ENCODE peak calls at places on chromosomes 4 and X, in nine cellular contexts. T, Y, G, J, N, Z, P, V and Q are unnamed samples.

GRCh38 chr4:47623916-47624554 is 139.0 kb downstream of the ATP10D start:
- DNase-seq in V (no peak), J (no peak), Y (no peak), Z (no peak), T (no peak), N (no peak), G (peak; percentile 7), P (no peak), Q (no peak)

GRCh38 chr4:72397314-72397713 is 171.7 kb downstream of the ADAMTS3 start:
- DNase-seq in Y (no peak), N (peak; percentile 39), J (no peak), Z (no peak), P (peak; percentile 47), V (no peak), T (no peak), G (no peak), Q (no peak)

GRCh38 chr4:38132140-38132673 is 172.0 kb downstream of the PTTG2 start:
- DNase-seq in T (no peak), N (no peak), V (peak; percentile 72), Y (no peak), G (peak; percentile 91), J (no peak), Z (no peak), P (no peak), Q (peak; percentile 27)

GRCh38 chrX:38807873-38808272 is 6.6 kb downstream of the MID1IP1 start:
- DNase-seq in G (peak; percentile 55), Y (no peak), Z (no peak), N (no peak), T (no peak), V (no peak), P (no peak), J (no peak), Q (no peak)

GRCh38 chr4:1693131-1693896 is 9.2 kb upstream of the FAM53A start:
- DNase-seq in V (peak; percentile 75), P (peak; percentile 77), T (no peak), G (peak; percentile 84), Z (no peak), Y (peak; percentile 44), N (peak; percentile 91), J (peak; percentile 53), Q (peak; percentile 50)

GRCh38 chr4:147831452-147832192 is 99.7 kb downstream of the ARHGAP10 start:
- DNase-seq in Y (no peak), V (no peak), G (peak; percentile 67), Z (no peak), N (no peak), T (no peak), P (peak; percentile 53), J (no peak), Q (peak; percentile 82)

GRCh38 chr4:169159614-169160013 is 111.1 kb downstream of the SH3RF1 start:
- DNase-seq in Z (no peak), T (no peak), G (no peak), P (no peak), J (no peak), N (no peak), V (no peak), Y (no peak), Q (peak; percentile 20)

GRCh38 chrX:40877869-40878268 is 142.5 kb upstream of the MED14 start:
- DNase-seq in J (no peak), V (peak; percentile 24), N (no peak), G (no peak), P (no peak), T (no peak), Y (no peak), Z (no peak), Q (no peak)

GRCh38 chrX:57329008-57329407 is 42.5 kb downstream of the FAAH2 start:
- DNase-seq in N (no peak), V (no peak), Z (no peak), J (no peak), T (no peak), P (no peak), G (peak; percentile 23), Y (no peak), Q (no peak)

GRCh38 chr4:141465151-141465550 is 171.2 kb upstream of the IL15 start:
- DNase-seq in Z (no peak), V (no peak), J (no peak), G (no peak), T (no peak), N (no peak), Y (no peak), P (no peak), Q (no peak)

GRCh38 chr4:2637956-2638552 is 101.6 kb downstream of the FAM193A start:
- DNase-seq in P (no peak), V (no peak), N (no peak), T (no peak), Y (no peak), Z (no peak), J (peak; percentile 44), G (no peak), Q (no peak)